ENCODE peak calls at places on chromosomes 1 and 21, in nine cellular contexts. One of them, this sample, is unnamed.

GRCh38 chr1:18262726-18263125 is 155.1 kb downstream of the IGSF21 start:
- DNase-seq in uterus: no peak
- DNase-seq in IMR-90: no peak
- DNase-seq in BE2C: no peak
- DNase-seq in left ventricle myocardium superior: no peak
- DNase-seq in PC-9: no peak
- DNase-seq in stimulated activated CD8-positive, alpha-beta memory T cell treated with anti-CD3 and anti-CD28 coated beads, Interleukin-15, amount 100 ng/mL, for 48 hours: no peak
- DNase-seq in KG1: no peak
- DNase-seq in Ammon's horn: no peak
- DNase-seq in this sample: no peak

GRCh38 chr1:229148041-229148671 is 122.8 kb upstream of the RAB4A start:
- DNase-seq in uterus: no peak
- DNase-seq in IMR-90: no peak
- DNase-seq in BE2C: peak; percentile 72
- DNase-seq in left ventricle myocardium superior: no peak
- DNase-seq in PC-9: no peak
- DNase-seq in stimulated activated CD8-positive, alpha-beta memory T cell treated with anti-CD3 and anti-CD28 coated beads, Interleukin-15, amount 100 ng/mL, for 48 hours: no peak
- DNase-seq in KG1: peak; percentile 37
- DNase-seq in Ammon's horn: no peak
- DNase-seq in this sample: no peak

GRCh38 chr1:171814692-171815091 is 26.6 kb upstream of the DNM3 start:
- DNase-seq in uterus: no peak
- DNase-seq in IMR-90: peak; percentile 39
- DNase-seq in BE2C: no peak
- DNase-seq in left ventricle myocardium superior: no peak
- DNase-seq in PC-9: no peak
- DNase-seq in stimulated activated CD8-positive, alpha-beta memory T cell treated with anti-CD3 and anti-CD28 coated beads, Interleukin-15, amount 100 ng/mL, for 48 hours: no peak
- DNase-seq in KG1: no peak
- DNase-seq in Ammon's horn: no peak
- DNase-seq in this sample: no peak

GRCh38 chr1:212415107-212415841 is 588 bp upstream of the PACC1 start:
- DNase-seq in uterus: no peak
- DNase-seq in IMR-90: no peak
- DNase-seq in BE2C: no peak
- DNase-seq in left ventricle myocardium superior: no peak
- DNase-seq in PC-9: no peak
- DNase-seq in stimulated activated CD8-positive, alpha-beta memory T cell treated with anti-CD3 and anti-CD28 coated beads, Interleukin-15, amount 100 ng/mL, for 48 hours: no peak
- DNase-seq in KG1: peak; percentile 62
- DNase-seq in Ammon's horn: peak; percentile 95
- DNase-seq in this sample: no peak

GRCh38 chr1:225146478-225146877 is 217.0 kb downstream of the DNAH14 start:
- DNase-seq in uterus: no peak
- DNase-seq in IMR-90: no peak
- DNase-seq in BE2C: no peak
- DNase-seq in left ventricle myocardium superior: no peak
- DNase-seq in PC-9: no peak
- DNase-seq in stimulated activated CD8-positive, alpha-beta memory T cell treated with anti-CD3 and anti-CD28 coated beads, Interleukin-15, amount 100 ng/mL, for 48 hours: no peak
- DNase-seq in KG1: no peak
- DNase-seq in Ammon's horn: no peak
- DNase-seq in this sample: no peak

GRCh38 chr21:40689816-40690215 is 157.1 kb downstream of the DSCAM start:
- DNase-seq in uterus: no peak
- DNase-seq in IMR-90: no peak
- DNase-seq in BE2C: no peak
- DNase-seq in left ventricle myocardium superior: no peak
- DNase-seq in PC-9: no peak
- DNase-seq in stimulated activated CD8-positive, alpha-beta memory T cell treated with anti-CD3 and anti-CD28 coated beads, Interleukin-15, amount 100 ng/mL, for 48 hours: no peak
- DNase-seq in KG1: no peak
- DNase-seq in Ammon's horn: no peak
- DNase-seq in this sample: no peak

GRCh38 chr21:38951095-38951745 is 145.5 kb downstream of the ETS2 start:
- DNase-seq in uterus: no peak
- DNase-seq in IMR-90: no peak
- DNase-seq in BE2C: no peak
- DNase-seq in left ventricle myocardium superior: no peak
- DNase-seq in PC-9: no peak
- DNase-seq in stimulated activated CD8-positive, alpha-beta memory T cell treated with anti-CD3 and anti-CD28 coated beads, Interleukin-15, amount 100 ng/mL, for 48 hours: no peak
- DNase-seq in KG1: no peak
- DNase-seq in Ammon's horn: no peak
- DNase-seq in this sample: no peak

GRCh38 chr1:97210302-97210701 is 488.7 kb downstream of the PTBP2 start:
- DNase-seq in uterus: no peak
- DNase-seq in IMR-90: peak; percentile 29
- DNase-seq in BE2C: no peak
- DNase-seq in left ventricle myocardium superior: no peak
- DNase-seq in PC-9: no peak
- DNase-seq in stimulated activated CD8-positive, alpha-beta memory T cell treated with anti-CD3 and anti-CD28 coated beads, Interleukin-15, amount 100 ng/mL, for 48 hours: no peak
- DNase-seq in KG1: no peak
- DNase-seq in Ammon's horn: no peak
- DNase-seq in this sample: no peak

GRCh38 chr1:166969074-166969677 is 6.2 kb downstream of the ILDR2 start:
- DNase-seq in uterus: no peak
- DNase-seq in IMR-90: no peak
- DNase-seq in BE2C: no peak
- DNase-seq in left ventricle myocardium superior: no peak
- DNase-seq in PC-9: no peak
- DNase-seq in stimulated activated CD8-positive, alpha-beta memory T cell treated with anti-CD3 and anti-CD28 coated beads, Interleukin-15, amount 100 ng/mL, for 48 hours: no peak
- DNase-seq in KG1: no peak
- DNase-seq in Ammon's horn: no peak
- DNase-seq in this sample: no peak

GRCh38 chr21:35711661-35712060 is 348.7 kb downstream of the SETD4 start:
- DNase-seq in uterus: no peak
- DNase-seq in IMR-90: no peak
- DNase-seq in BE2C: no peak
- DNase-seq in left ventricle myocardium superior: no peak
- DNase-seq in PC-9: no peak
- DNase-seq in stimulated activated CD8-positive, alpha-beta memory T cell treated with anti-CD3 and anti-CD28 coated beads, Interleukin-15, amount 100 ng/mL, for 48 hours: no peak
- DNase-seq in KG1: no peak
- DNase-seq in Ammon's horn: no peak
- DNase-seq in this sample: no peak

This sample was measured in lower lobe of right lung.